ENCODE peak calls at places on chromosomes 7 and 10, in five cellular contexts. H, X, W, R and P are unnamed samples.

GRCh38 chr7:157547102-157547501 is 210.3 kb downstream of the DNAJB6 start:
- DNase-seq in H (peak), X (no peak), W (no peak), R (no peak), P (peak)

GRCh38 chr7:2761131-2761624 is 73.2 kb downstream of the AMZ1 start:
- DNase-seq in H (no peak), X (no peak), W (no peak), R (no peak), P (no peak)

GRCh38 chr7:28708458-28708951 is 249.6 kb downstream of the TRIL start:
- DNase-seq in H (no peak), X (no peak), W (no peak), R (no peak), P (no peak)

GRCh38 chr10:81920213-81920829 is 45.3 kb downstream of the NRG3 start:
- DNase-seq in H (no peak), X (no peak), W (no peak), R (peak), P (no peak)

GRCh38 chr10:119498889-119499864 is 43.3 kb downstream of the RGS10 start:
- DNase-seq in H (no peak), X (no peak), W (no peak), R (no peak), P (no peak)

GRCh38 chr7:76506081-76506440 is 4.3 kb upstream of the UPK3B start:
- DNase-seq in H (no peak), X (no peak), W (no peak), R (no peak), P (no peak)

GRCh38 chr7:1864126-1864940 is 194.3 kb downstream of the ELFN1 start:
- DNase-seq in H (no peak), X (no peak), W (no peak), R (no peak), P (no peak)

GRCh38 chr10:30079423-30079822 is 20.0 kb upstream of the JCAD start:
- DNase-seq in H (no peak), X (no peak), W (no peak), R (no peak), P (no peak)

GRCh38 chr7:82690944-82691343 is 247.4 kb upstream of the CACNA2D1 start:
- DNase-seq in H (no peak), X (no peak), W (no peak), R (no peak), P (no peak)

GRCh38 chr10:11874568-11875182 is 51.5 kb downstream of the PROSER2 start:
- DNase-seq in H (no peak), X (peak), W (no peak), R (no peak), P (no peak)

GRCh38 chr7:154871483-154871882 is 131.4 kb downstream of the PAXIP1 start:
- DNase-seq in H (no peak), X (no peak), W (no peak), R (no peak), P (no peak)

GRCh38 chr10:123287594-123288247 is 133.5 kb downstream of the BUB3 start:
- DNase-seq in H (peak), X (no peak), W (no peak), R (peak), P (no peak)

GRCh38 chr7:73810991-73811360 is 19.8 kb upstream of the CLDN4 start:
- DNase-seq in H (no peak), X (no peak), W (no peak), R (no peak), P (no peak)

GRCh38 chr7:136036336-136036735 is 59.2 kb upstream of the MTPN start:
- DNase-seq in H (no peak), X (no peak), W (no peak), R (no peak), P (no peak)

GRCh38 chr10:101014966-101015581 is 15.5 kb downstream of the LZTS2 start:
- DNase-seq in H (no peak), X (no peak), W (no peak), R (no peak), P (no peak)

GRCh38 chr7:17075601-17076000 is 193.8 kb upstream of the AGR3 start:
- DNase-seq in H (no peak), X (no peak), W (no peak), R (no peak), P (no peak)

GRCh38 chr10:91017202-91017601 is 96.3 kb upstream of the ANKRD1 start:
- DNase-seq in H (no peak), X (no peak), W (no peak), R (no peak), P (no peak)

GRCh38 chr7:137661634-137662033 is 185.1 kb downstream of the DGKI start:
- DNase-seq in H (no peak), X (no peak), W (no peak), R (no peak), P (no peak)

GRCh38 chr7:90111-91063 is 102.0 kb upstream of the FAM20C start:
- DNase-seq in H (no peak), X (no peak), W (no peak), R (no peak), P (peak)

GRCh38 chr7:148821422-148821821 is 62.7 kb downstream of the EZH2 start:
- DNase-seq in H (no peak), X (no peak), W (no peak), R (no peak), P (no peak)

GRCh38 chr7:143245123-143245522 is 18.1 kb upstream of the GSTK1 start:
- DNase-seq in H (no peak), X (no peak), W (no peak), R (no peak), P (no peak)

GRCh38 chr10:92381543-92381954 is 90.6 kb downstream of the MARCHF5 start:
- DNase-seq in H (no peak), X (no peak), W (no peak), R (no peak), P (no peak)

GRCh38 chr10:47079177-47079580 is 168.0 kb downstream of the PTPN20 start:
- DNase-seq in H (no peak), X (no peak), W (no peak), R (no peak), P (no peak)

GRCh38 chr7:6536899-6537298 is 14.4 kb downstream of the GRID2IP start:
- DNase-seq in H (no peak), X (no peak), W (no peak), R (no peak), P (no peak)

GRCh38 chr10:45660876-45661411 is 11.6 kb downstream of the ZFAND4 start:
- DNase-seq in H (no peak), X (no peak), W (no peak), R (no peak), P (no peak)

GRCh38 chr10:37534166-37534565 is 323.2 kb downstream of the ZNF248 start:
- DNase-seq in H (no peak), X (no peak), W (no peak), R (no peak), P (no peak)

GRCh38 chr10:88705951-88706350 is at the start of gene LIPK:
- DNase-seq in H (no peak), X (no peak), W (no peak), R (no peak), P (no peak)

GRCh38 chr10:35316346-35316967 is 19.9 kb upstream of the CCNY start:
- DNase-seq in H (no peak), X (no peak), W (no peak), R (no peak), P (no peak)

GRCh38 chr10:16030562-16030961 is 170.3 kb upstream of the MINDY3 start:
- DNase-seq in H (no peak), X (no peak), W (no peak), R (no peak), P (no peak)

GRCh38 chr10:126456632-126457031 is 68.4 kb upstream of the ADAM12 start:
- DNase-seq in H (no peak), X (no peak), W (no peak), R (no peak), P (no peak)

DNA sequence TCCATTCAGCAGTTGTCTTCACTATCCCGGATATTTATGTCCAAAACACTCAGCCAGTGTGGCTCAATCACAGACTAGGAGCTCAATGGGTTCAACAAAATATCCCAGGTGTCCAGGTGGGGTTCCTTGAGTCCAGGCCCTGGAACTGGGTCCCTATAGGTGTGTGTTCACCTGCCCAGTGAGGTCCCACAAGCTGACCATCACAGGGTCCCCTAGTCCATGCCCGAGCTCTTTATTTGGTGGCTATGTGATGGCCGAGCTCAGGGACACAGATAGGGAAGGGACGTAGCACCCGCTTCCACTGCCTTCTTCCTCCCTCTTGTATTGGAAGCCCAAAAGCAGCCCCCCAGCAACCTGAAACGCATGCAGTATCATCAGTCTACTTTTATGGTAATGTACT is 78.9 kb upstream of the DDC start:
- DNase-seq in H (peak), X (no peak), W (no peak), R (no peak), P (no peak)
- TF ChIP-seq CTCF in H (no peak), X (no peak), W (no peak), R (no peak), P (no peak)

DNA sequence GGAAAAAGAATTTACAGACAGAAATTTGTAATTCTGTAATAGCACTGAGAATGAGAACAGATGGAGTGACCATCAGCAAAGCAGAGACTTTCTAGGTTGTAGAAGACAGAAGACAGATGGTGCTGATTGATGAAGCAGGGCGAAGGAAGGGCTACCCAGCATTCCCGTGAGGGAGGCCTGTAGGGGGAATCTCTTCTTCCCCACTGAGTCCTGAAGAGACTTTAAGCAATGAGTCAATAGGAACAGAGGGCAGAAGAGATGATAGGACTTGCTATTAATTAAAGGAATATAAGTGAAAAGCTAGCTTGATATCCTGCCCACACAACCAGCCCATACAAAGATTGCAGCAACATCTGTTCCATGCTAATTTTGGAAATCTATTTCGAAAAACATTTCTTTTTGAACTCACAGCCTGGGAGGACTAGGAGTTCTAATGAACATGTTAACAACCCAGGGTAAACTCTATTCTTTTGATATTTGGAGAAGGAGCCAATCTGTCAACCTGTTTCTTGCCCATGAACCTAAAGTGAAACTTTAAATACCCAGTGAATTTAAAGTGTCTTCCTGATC is 44.1 kb downstream of the RALA start:
- DNase-seq in H (no peak), X (no peak), W (no peak), R (no peak), P (no peak)
- TF ChIP-seq CTCF in H (no peak), X (no peak), W (no peak), R (no peak), P (no peak)

DNA sequence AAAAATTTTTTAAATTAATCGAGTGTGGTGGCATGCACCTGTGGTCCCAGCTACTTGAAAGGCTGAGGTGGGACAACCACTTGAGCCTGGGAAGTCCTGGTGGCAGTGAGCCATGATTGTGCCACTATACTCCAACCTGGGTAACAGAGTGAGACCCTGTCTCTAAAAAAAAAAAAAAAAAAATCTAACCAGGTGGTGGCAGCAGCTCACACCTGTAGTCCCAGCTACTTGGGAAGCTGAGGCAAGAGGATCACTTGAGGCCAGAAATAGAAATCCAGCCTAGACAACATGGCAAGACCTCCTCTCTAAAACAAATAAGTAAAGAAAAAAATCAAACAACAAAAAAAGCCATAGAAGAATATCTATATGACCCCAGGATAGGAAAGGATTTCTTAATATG is 3.6 kb upstream of the MYOF start:
- DNase-seq in H (no peak), X (no peak), W (no peak), R (no peak), P (no peak)
- TF ChIP-seq CTCF in H (no peak), X (no peak), W (no peak), R (peak), P (no peak)

GRCh38 chr10:71216363-71216695 is 4.0 kb downstream of the UNC5B start:
- DNase-seq in H (peak), X (no peak), W (no peak), R (no peak), P (no peak)

GRCh38 chr10:71218833-71219120 is 6.4 kb downstream of the UNC5B start:
- DNase-seq in H (no peak), X (no peak), W (no peak), R (no peak), P (no peak)

GRCh38 chr10:71216751-71217265 is 4.4 kb downstream of the UNC5B start:
- DNase-seq in H (peak), X (no peak), W (no peak), R (no peak), P (no peak)

GRCh38 chr10:71218046-71218832 is 5.9 kb downstream of the UNC5B start:
- DNase-seq in H (peak), X (no peak), W (no peak), R (no peak), P (no peak)

GRCh38 chr10:71217266-71218045 is 5.1 kb downstream of the UNC5B start:
- DNase-seq in H (peak), X (no peak), W (no peak), R (no peak), P (no peak)
- TF ChIP-seq CTCF in H (no peak), X (no peak), W (no peak), R (no peak), P (no peak)

DNA sequence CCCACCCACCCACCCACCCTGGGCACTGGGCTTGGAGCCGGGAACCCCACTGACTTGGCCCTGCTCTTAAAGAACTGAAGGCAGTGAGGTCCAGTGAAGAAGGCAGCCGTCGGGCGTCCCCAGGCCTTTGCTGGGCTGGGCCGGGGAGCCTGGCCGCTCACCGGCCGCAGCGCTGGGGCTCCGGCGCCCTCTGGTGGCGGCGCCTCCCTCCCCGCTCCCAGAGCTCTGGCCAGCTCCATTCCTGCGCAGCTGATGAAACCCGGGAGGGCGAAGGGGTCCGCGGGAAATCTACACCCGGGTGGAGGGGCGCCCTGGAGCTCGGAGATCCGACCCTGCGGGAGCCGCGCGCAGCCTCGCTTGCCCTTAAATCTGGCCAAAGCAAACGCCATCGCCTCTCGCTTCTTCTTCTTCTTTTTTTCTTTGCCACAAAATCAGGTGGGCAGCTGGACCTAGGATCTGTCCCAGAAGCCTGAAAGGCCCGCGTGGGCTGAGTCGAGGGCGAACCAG is 1.7 kb upstream of the CXCL12 start:
- DNase-seq in H (peak), X (peak), W (no peak), R (peak), P (no peak)
- TF ChIP-seq CTCF in H (peak), X (peak), W (no peak), R (peak), P (peak)

GRCh38 chr7:34900891-34901493 is 136.3 kb downstream of the DPY19L1 start:
- DNase-seq in H (peak), X (peak), W (no peak), R (no peak), P (no peak)
- TF ChIP-seq CTCF in H (no peak), X (peak), W (no peak), R (peak), P (no peak)

DNA sequence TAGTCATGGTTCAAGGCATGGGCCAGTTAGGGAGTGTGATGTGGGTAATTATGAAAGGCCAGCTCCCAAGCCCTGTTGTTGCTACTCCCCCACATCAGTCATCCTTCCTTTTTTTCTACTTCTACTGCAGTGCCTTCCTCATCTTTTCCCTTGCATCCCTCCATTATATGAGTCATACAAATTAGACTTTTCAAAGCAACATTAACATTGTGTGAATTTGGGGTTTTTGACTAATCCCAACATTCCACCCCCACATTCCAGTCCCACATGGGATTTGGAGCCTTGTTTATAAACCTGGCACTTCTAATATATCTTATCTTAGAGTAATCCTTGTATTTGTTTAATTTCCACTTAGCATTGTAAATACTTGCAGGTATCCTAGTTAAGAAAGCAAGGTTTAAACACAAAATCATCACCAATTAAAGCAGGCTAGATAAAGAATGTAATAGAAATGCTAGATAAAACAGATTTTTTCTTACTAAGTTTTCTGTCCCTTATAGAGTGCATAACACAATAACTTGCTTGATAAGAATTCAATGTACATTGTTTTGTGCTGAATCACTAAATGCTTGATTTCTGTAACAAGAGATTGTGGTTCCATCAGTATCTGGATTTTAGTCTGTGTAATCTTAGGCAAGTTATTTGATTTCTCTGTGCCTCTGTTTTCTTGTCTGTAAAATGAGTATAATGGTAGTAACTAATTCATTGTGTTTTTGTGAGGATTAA is 165.8 kb downstream of the CFTR start:
- DNase-seq in H (no peak), X (no peak), W (no peak), R (no peak), P (no peak)
- TF ChIP-seq CTCF in H (no peak), X (no peak), W (no peak), R (no peak), P (no peak)

GRCh38 chr7:132656846-132657776 is 80.8 kb upstream of the PLXNA4 start:
- DNase-seq in H (no peak), X (no peak), W (no peak), R (peak), P (no peak)

GRCh38 chr7:132652507-132652906 is 76.2 kb upstream of the PLXNA4 start:
- DNase-seq in H (no peak), X (no peak), W (no peak), R (no peak), P (no peak)

GRCh38 chr7:132653364-132653930 is 77.2 kb upstream of the PLXNA4 start:
- DNase-seq in H (no peak), X (no peak), W (no peak), R (no peak), P (no peak)

GRCh38 chr7:132655071-132655761 is 78.9 kb upstream of the PLXNA4 start:
- DNase-seq in H (no peak), X (peak), W (no peak), R (no peak), P (no peak)

GRCh38 chr7:132654150-132654549 is 77.9 kb upstream of the PLXNA4 start:
- DNase-seq in H (no peak), X (no peak), W (no peak), R (peak), P (no peak)
- TF ChIP-seq CTCF in H (no peak), X (peak), W (peak), R (no peak), P (no peak)

GRCh38 chr7:31729195-31729804 is 42.3 kb downstream of the PPP1R17 start:
- DNase-seq in H (no peak), X (no peak), W (no peak), R (no peak), P (no peak)
- TF ChIP-seq CTCF in H (no peak), X (no peak), W (no peak), R (no peak), P (peak)